ENCODE peak calls at places on chromosomes 7 and 10, in ten cellular contexts. X is stimulated activated CD4-positive, alpha-beta T cell treated with anti-CD3 and anti-CD28 coated beads, Interleukin-12 subunit alpha, Interleukin-12 subunit beta, amount 100 ng/mL, for 4 hours; U is GM03348; L is stimulated activated CD8-positive, alpha-beta memory T cell treated with anti-CD3 and anti-CD28 coated beads, Interleukin-4, amount 100 ng/mL, for 4 hours; H is ACHN; J is KG1; O is colonic mucosa; G is GM04504; T is NCI-H345; C is HT1080. Q is an unnamed sample.

GRCh38 chr7:131108212-131108980 is 219.3 kb upstream of the MKLN1 start:
- DNase-seq in X (no peak), U (peak; percentile 15), L (no peak), H (peak; percentile 32), J (no peak), O (peak; percentile 23), G (peak; percentile 14), T (no peak), C (peak; percentile 3), Q (peak; percentile 34)

GRCh38 chr7:16091951-16092350 is 329.4 kb downstream of the CRPPA start:
- DNase-seq in X (no peak), U (no peak), L (no peak), H (no peak), J (no peak), O (no peak), G (no peak), T (no peak), C (no peak), Q (no peak)

GRCh38 chr10:35079763-35080162 is 10.4 kb downstream of the CUL2 start:
- DNase-seq in X (no peak), U (peak; percentile 77), L (no peak), H (peak; percentile 67), J (no peak), O (no peak), G (peak; percentile 58), T (no peak), C (peak; percentile 70), Q (peak; percentile 94)

GRCh38 chr10:30803901-30804322 is 174.4 kb upstream of the LYZL2 start:
- DNase-seq in X (no peak), U (peak; percentile 90), L (no peak), H (no peak), J (no peak), O (no peak), G (peak; percentile 87), T (no peak), C (no peak), Q (no peak)

GRCh38 chr7:6273380-6273837 is 985 bp upstream of the CYTH3 start:
- DNase-seq in X (no peak), U (no peak), L (no peak), H (no peak), J (no peak), O (peak; percentile 91), G (no peak), T (peak; percentile 92), C (no peak), Q (peak; percentile 26)

GRCh38 chr10:78964952-78965633 is 103.7 kb upstream of the ZMIZ1 start:
- DNase-seq in X (no peak), U (no peak), L (no peak), H (peak; percentile 85), J (no peak), O (no peak), G (no peak), T (peak; percentile 17), C (peak; percentile 97), Q (peak; percentile 100)

GRCh38 chr7:28832669-28833068 is 125.5 kb downstream of the TRIL start:
- DNase-seq in X (no peak), U (no peak), L (no peak), H (no peak), J (no peak), O (no peak), G (no peak), T (no peak), C (no peak), Q (no peak)

GRCh38 chr10:14153570-14154055 is 177.1 kb downstream of the FRMD4A start:
- DNase-seq in X (no peak), U (no peak), L (no peak), H (no peak), J (no peak), O (no peak), G (no peak), T (no peak), C (peak; percentile 85), Q (no peak)

GRCh38 chr10:73906524-73907447 is 4.1 kb upstream of the PLAU start:
- DNase-seq in X (no peak), U (peak; percentile 90), L (no peak), H (peak; percentile 95), J (peak; percentile 19), O (peak; percentile 40), G (peak; percentile 95), T (no peak), C (peak; percentile 99), Q (peak; percentile 100)

GRCh38 chr10:1968257-1969025 is 231.1 kb upstream of the ADARB2 start:
- DNase-seq in X (no peak), U (no peak), L (no peak), H (no peak), J (no peak), O (no peak), G (no peak), T (no peak), C (peak; percentile 76), Q (no peak)

GRCh38 chr7:149261321-149261828 is 621 bp upstream of the ZNF783 start:
- DNase-seq in X (no peak), U (peak; percentile 41), L (no peak), H (peak; percentile 20), J (no peak), O (no peak), G (peak; percentile 28), T (no peak), C (peak; percentile 48), Q (peak; percentile 62)

Q was measured in PC-3.